ENCODE peak calls at places on chromosomes 11 and 22, in nine cellular contexts. One of them, this sample, is unnamed.

GRCh38 chr11:82527185-82527584 is 206.5 kb downstream of the FAM181B start:
- DNase-seq in amniotic stem cell: no peak
- DNase-seq in left ventricle myocardium superior: no peak
- DNase-seq in activated effector memory CD4-positive, alpha-beta T cell treated with anti-CD3 and anti-CD28 coated beads, Interleukin-2, amount 50 U/mL, for 16 hours: no peak
- DNase-seq in activated CD8-positive, alpha-beta T cell treated with anti-CD3 and anti-CD28 coated beads for 36 hours: no peak
- DNase-seq in NCI-H345: no peak
- DNase-seq in T-helper 1 cell: no peak
- DNase-seq in activated T-helper 1 cell treated with anti-CD3 and anti-CD28 coated beads, Interleukin-2, amount 50 U/mL, for 16 hours: no peak
- DNase-seq in mucosa of descending colon: no peak
- DNase-seq in this sample: no peak

GRCh38 chr11:29051935-29052334 is 943.7 kb downstream of the METTL15 start:
- DNase-seq in T-helper 1 cell: no peak
- DNase-seq in left ventricle myocardium superior: no peak
- DNase-seq in activated T-helper 1 cell treated with anti-CD3 and anti-CD28 coated beads, Interleukin-2, amount 50 U/mL, for 16 hours: no peak
- DNase-seq in amniotic stem cell: no peak
- DNase-seq in NCI-H345: no peak
- DNase-seq in mucosa of descending colon: no peak
- DNase-seq in activated effector memory CD4-positive, alpha-beta T cell treated with anti-CD3 and anti-CD28 coated beads, Interleukin-2, amount 50 U/mL, for 16 hours: no peak
- DNase-seq in activated CD8-positive, alpha-beta T cell treated with anti-CD3 and anti-CD28 coated beads for 36 hours: no peak
- DNase-seq in this sample: no peak

GRCh38 chr11:92854952-92855351 is 114.5 kb upstream of the MTNR1B start:
- DNase-seq in activated T-helper 1 cell treated with anti-CD3 and anti-CD28 coated beads, Interleukin-2, amount 50 U/mL, for 16 hours: no peak
- DNase-seq in amniotic stem cell: no peak
- DNase-seq in T-helper 1 cell: no peak
- DNase-seq in activated effector memory CD4-positive, alpha-beta T cell treated with anti-CD3 and anti-CD28 coated beads, Interleukin-2, amount 50 U/mL, for 16 hours: no peak
- DNase-seq in left ventricle myocardium superior: no peak
- DNase-seq in activated CD8-positive, alpha-beta T cell treated with anti-CD3 and anti-CD28 coated beads for 36 hours: no peak
- DNase-seq in mucosa of descending colon: no peak
- DNase-seq in NCI-H345: peak; percentile 18
- DNase-seq in this sample: no peak

GRCh38 chr11:112381578-112381977 is 120.9 kb upstream of the PLET1 start:
- DNase-seq in T-helper 1 cell: no peak
- DNase-seq in mucosa of descending colon: no peak
- DNase-seq in activated CD8-positive, alpha-beta T cell treated with anti-CD3 and anti-CD28 coated beads for 36 hours: no peak
- DNase-seq in amniotic stem cell: no peak
- DNase-seq in left ventricle myocardium superior: no peak
- DNase-seq in activated effector memory CD4-positive, alpha-beta T cell treated with anti-CD3 and anti-CD28 coated beads, Interleukin-2, amount 50 U/mL, for 16 hours: no peak
- DNase-seq in activated T-helper 1 cell treated with anti-CD3 and anti-CD28 coated beads, Interleukin-2, amount 50 U/mL, for 16 hours: no peak
- DNase-seq in NCI-H345: no peak
- DNase-seq in this sample: no peak

GRCh38 chr11:44128729-44129128 is 33.3 kb downstream of the EXT2 start:
- DNase-seq in activated effector memory CD4-positive, alpha-beta T cell treated with anti-CD3 and anti-CD28 coated beads, Interleukin-2, amount 50 U/mL, for 16 hours: no peak
- DNase-seq in T-helper 1 cell: no peak
- DNase-seq in activated CD8-positive, alpha-beta T cell treated with anti-CD3 and anti-CD28 coated beads for 36 hours: no peak
- DNase-seq in mucosa of descending colon: no peak
- DNase-seq in activated T-helper 1 cell treated with anti-CD3 and anti-CD28 coated beads, Interleukin-2, amount 50 U/mL, for 16 hours: no peak
- DNase-seq in left ventricle myocardium superior: no peak
- DNase-seq in amniotic stem cell: no peak
- DNase-seq in NCI-H345: no peak
- DNase-seq in this sample: no peak

GRCh38 chr22:17606472-17606871 is 22.1 kb downstream of the ATP6V1E1 start:
- DNase-seq in amniotic stem cell: no peak
- DNase-seq in mucosa of descending colon: no peak
- DNase-seq in left ventricle myocardium superior: peak; percentile 58
- DNase-seq in NCI-H345: no peak
- DNase-seq in activated effector memory CD4-positive, alpha-beta T cell treated with anti-CD3 and anti-CD28 coated beads, Interleukin-2, amount 50 U/mL, for 16 hours: no peak
- DNase-seq in T-helper 1 cell: no peak
- DNase-seq in activated T-helper 1 cell treated with anti-CD3 and anti-CD28 coated beads, Interleukin-2, amount 50 U/mL, for 16 hours: no peak
- DNase-seq in activated CD8-positive, alpha-beta T cell treated with anti-CD3 and anti-CD28 coated beads for 36 hours: no peak
- DNase-seq in this sample: no peak

GRCh38 chr22:42437488-42438292 is 5.5 kb upstream of the NFAM1 start:
- DNase-seq in activated effector memory CD4-positive, alpha-beta T cell treated with anti-CD3 and anti-CD28 coated beads, Interleukin-2, amount 50 U/mL, for 16 hours: peak; percentile 94
- DNase-seq in T-helper 1 cell: peak; percentile 79
- DNase-seq in activated T-helper 1 cell treated with anti-CD3 and anti-CD28 coated beads, Interleukin-2, amount 50 U/mL, for 16 hours: peak; percentile 76
- DNase-seq in activated CD8-positive, alpha-beta T cell treated with anti-CD3 and anti-CD28 coated beads for 36 hours: peak; percentile 84
- DNase-seq in left ventricle myocardium superior: peak; percentile 83
- DNase-seq in mucosa of descending colon: peak; percentile 85
- DNase-seq in NCI-H345: peak; percentile 48
- DNase-seq in amniotic stem cell: peak; percentile 16
- DNase-seq in this sample: peak; percentile 49

GRCh38 chr11:29634248-29634647 is 382.6 kb downstream of the KCNA4 start:
- DNase-seq in left ventricle myocardium superior: no peak
- DNase-seq in amniotic stem cell: no peak
- DNase-seq in mucosa of descending colon: no peak
- DNase-seq in activated T-helper 1 cell treated with anti-CD3 and anti-CD28 coated beads, Interleukin-2, amount 50 U/mL, for 16 hours: no peak
- DNase-seq in NCI-H345: no peak
- DNase-seq in T-helper 1 cell: no peak
- DNase-seq in activated effector memory CD4-positive, alpha-beta T cell treated with anti-CD3 and anti-CD28 coated beads, Interleukin-2, amount 50 U/mL, for 16 hours: no peak
- DNase-seq in activated CD8-positive, alpha-beta T cell treated with anti-CD3 and anti-CD28 coated beads for 36 hours: no peak
- DNase-seq in this sample: no peak

GRCh38 chr22:50085211-50085999 is at the start of gene MLC1:
- DNase-seq in mucosa of descending colon: no peak
- DNase-seq in activated CD8-positive, alpha-beta T cell treated with anti-CD3 and anti-CD28 coated beads for 36 hours: peak; percentile 63
- DNase-seq in activated effector memory CD4-positive, alpha-beta T cell treated with anti-CD3 and anti-CD28 coated beads, Interleukin-2, amount 50 U/mL, for 16 hours: no peak
- DNase-seq in amniotic stem cell: no peak
- DNase-seq in NCI-H345: no peak
- DNase-seq in left ventricle myocardium superior: no peak
- DNase-seq in T-helper 1 cell: peak; percentile 25
- DNase-seq in activated T-helper 1 cell treated with anti-CD3 and anti-CD28 coated beads, Interleukin-2, amount 50 U/mL, for 16 hours: no peak
- DNase-seq in this sample: no peak

GRCh38 chr22:46149493-46149997 is 781 bp upstream of the PPARA start:
- DNase-seq in amniotic stem cell: no peak
- DNase-seq in T-helper 1 cell: peak; percentile 21
- DNase-seq in NCI-H345: peak; percentile 52
- DNase-seq in activated CD8-positive, alpha-beta T cell treated with anti-CD3 and anti-CD28 coated beads for 36 hours: peak; percentile 38
- DNase-seq in activated effector memory CD4-positive, alpha-beta T cell treated with anti-CD3 and anti-CD28 coated beads, Interleukin-2, amount 50 U/mL, for 16 hours: peak; percentile 77
- DNase-seq in mucosa of descending colon: peak; percentile 88
- DNase-seq in left ventricle myocardium superior: peak; percentile 82
- DNase-seq in activated T-helper 1 cell treated with anti-CD3 and anti-CD28 coated beads, Interleukin-2, amount 50 U/mL, for 16 hours: peak; percentile 22
- DNase-seq in this sample: no peak

GRCh38 chr11:107732327-107733051 is 20.6 kb upstream of the SLN start:
- DNase-seq in mucosa of descending colon: no peak
- DNase-seq in NCI-H345: no peak
- DNase-seq in activated T-helper 1 cell treated with anti-CD3 and anti-CD28 coated beads, Interleukin-2, amount 50 U/mL, for 16 hours: no peak
- DNase-seq in activated effector memory CD4-positive, alpha-beta T cell treated with anti-CD3 and anti-CD28 coated beads, Interleukin-2, amount 50 U/mL, for 16 hours: no peak
- DNase-seq in T-helper 1 cell: no peak
- DNase-seq in activated CD8-positive, alpha-beta T cell treated with anti-CD3 and anti-CD28 coated beads for 36 hours: no peak
- DNase-seq in left ventricle myocardium superior: no peak
- DNase-seq in amniotic stem cell: no peak
- DNase-seq in this sample: no peak

GRCh38 chr11:67238894-67239794 is 27.1 kb upstream of the GRK2 start:
- DNase-seq in amniotic stem cell: no peak
- DNase-seq in NCI-H345: no peak
- DNase-seq in activated effector memory CD4-positive, alpha-beta T cell treated with anti-CD3 and anti-CD28 coated beads, Interleukin-2, amount 50 U/mL, for 16 hours: no peak
- DNase-seq in mucosa of descending colon: no peak
- DNase-seq in activated CD8-positive, alpha-beta T cell treated with anti-CD3 and anti-CD28 coated beads for 36 hours: no peak
- DNase-seq in activated T-helper 1 cell treated with anti-CD3 and anti-CD28 coated beads, Interleukin-2, amount 50 U/mL, for 16 hours: no peak
- DNase-seq in left ventricle myocardium superior: no peak
- DNase-seq in T-helper 1 cell: no peak
- DNase-seq in this sample: no peak

GRCh38 chr11:130001491-130002351 is 914 bp downstream of the PRDM10 start:
- DNase-seq in NCI-H345: peak; percentile 43
- DNase-seq in activated T-helper 1 cell treated with anti-CD3 and anti-CD28 coated beads, Interleukin-2, amount 50 U/mL, for 16 hours: no peak
- DNase-seq in mucosa of descending colon: no peak
- DNase-seq in left ventricle myocardium superior: no peak
- DNase-seq in amniotic stem cell: no peak
- DNase-seq in activated CD8-positive, alpha-beta T cell treated with anti-CD3 and anti-CD28 coated beads for 36 hours: peak; percentile 38
- DNase-seq in activated effector memory CD4-positive, alpha-beta T cell treated with anti-CD3 and anti-CD28 coated beads, Interleukin-2, amount 50 U/mL, for 16 hours: no peak
- DNase-seq in T-helper 1 cell: peak; percentile 26
- DNase-seq in this sample: peak; percentile 1

GRCh38 chr22:41229730-41230398 is 10.9 kb downstream of the CHADL start:
- DNase-seq in mucosa of descending colon: no peak
- DNase-seq in left ventricle myocardium superior: peak; percentile 81
- DNase-seq in activated CD8-positive, alpha-beta T cell treated with anti-CD3 and anti-CD28 coated beads for 36 hours: no peak
- DNase-seq in amniotic stem cell: no peak
- DNase-seq in activated effector memory CD4-positive, alpha-beta T cell treated with anti-CD3 and anti-CD28 coated beads, Interleukin-2, amount 50 U/mL, for 16 hours: no peak
- DNase-seq in NCI-H345: no peak
- DNase-seq in activated T-helper 1 cell treated with anti-CD3 and anti-CD28 coated beads, Interleukin-2, amount 50 U/mL, for 16 hours: no peak
- DNase-seq in T-helper 1 cell: no peak
- DNase-seq in this sample: no peak

GRCh38 chr11:36586543-36586942 is 7.8 kb upstream of the IFTAP start:
- DNase-seq in amniotic stem cell: no peak
- DNase-seq in NCI-H345: no peak
- DNase-seq in activated effector memory CD4-positive, alpha-beta T cell treated with anti-CD3 and anti-CD28 coated beads, Interleukin-2, amount 50 U/mL, for 16 hours: no peak
- DNase-seq in activated T-helper 1 cell treated with anti-CD3 and anti-CD28 coated beads, Interleukin-2, amount 50 U/mL, for 16 hours: no peak
- DNase-seq in mucosa of descending colon: no peak
- DNase-seq in left ventricle myocardium superior: no peak
- DNase-seq in T-helper 1 cell: no peak
- DNase-seq in activated CD8-positive, alpha-beta T cell treated with anti-CD3 and anti-CD28 coated beads for 36 hours: no peak
- DNase-seq in this sample: no peak

GRCh38 chr22:33835196-33835788 is 85.0 kb downstream of the LARGE1 start:
- DNase-seq in NCI-H345: peak; percentile 4
- DNase-seq in mucosa of descending colon: no peak
- DNase-seq in left ventricle myocardium superior: no peak
- DNase-seq in amniotic stem cell: no peak
- DNase-seq in activated T-helper 1 cell treated with anti-CD3 and anti-CD28 coated beads, Interleukin-2, amount 50 U/mL, for 16 hours: no peak
- DNase-seq in activated CD8-positive, alpha-beta T cell treated with anti-CD3 and anti-CD28 coated beads for 36 hours: no peak
- DNase-seq in activated effector memory CD4-positive, alpha-beta T cell treated with anti-CD3 and anti-CD28 coated beads, Interleukin-2, amount 50 U/mL, for 16 hours: no peak
- DNase-seq in T-helper 1 cell: no peak
- DNase-seq in this sample: no peak

GRCh38 chr11:134837166-134837886 is 425.3 kb upstream of the B3GAT1 start:
- DNase-seq in T-helper 1 cell: no peak
- DNase-seq in mucosa of descending colon: no peak
- DNase-seq in activated CD8-positive, alpha-beta T cell treated with anti-CD3 and anti-CD28 coated beads for 36 hours: no peak
- DNase-seq in amniotic stem cell: no peak
- DNase-seq in activated effector memory CD4-positive, alpha-beta T cell treated with anti-CD3 and anti-CD28 coated beads, Interleukin-2, amount 50 U/mL, for 16 hours: no peak
- DNase-seq in activated T-helper 1 cell treated with anti-CD3 and anti-CD28 coated beads, Interleukin-2, amount 50 U/mL, for 16 hours: no peak
- DNase-seq in NCI-H345: no peak
- DNase-seq in left ventricle myocardium superior: no peak
- DNase-seq in this sample: no peak

GRCh38 chr11:104581246-104581980 is 316.8 kb downstream of the CASP12 start:
- DNase-seq in activated CD8-positive, alpha-beta T cell treated with anti-CD3 and anti-CD28 coated beads for 36 hours: no peak
- DNase-seq in mucosa of descending colon: no peak
- DNase-seq in amniotic stem cell: no peak
- DNase-seq in activated T-helper 1 cell treated with anti-CD3 and anti-CD28 coated beads, Interleukin-2, amount 50 U/mL, for 16 hours: no peak
- DNase-seq in left ventricle myocardium superior: no peak
- DNase-seq in NCI-H345: no peak
- DNase-seq in activated effector memory CD4-positive, alpha-beta T cell treated with anti-CD3 and anti-CD28 coated beads, Interleukin-2, amount 50 U/mL, for 16 hours: no peak
- DNase-seq in T-helper 1 cell: no peak
- DNase-seq in this sample: no peak

GRCh38 chr11:17389205-17389956 is 922 bp upstream of the KCNJ11 start:
- DNase-seq in NCI-H345: peak; percentile 89
- DNase-seq in activated effector memory CD4-positive, alpha-beta T cell treated with anti-CD3 and anti-CD28 coated beads, Interleukin-2, amount 50 U/mL, for 16 hours: peak; percentile 94
- DNase-seq in activated T-helper 1 cell treated with anti-CD3 and anti-CD28 coated beads, Interleukin-2, amount 50 U/mL, for 16 hours: peak; percentile 71
- DNase-seq in activated CD8-positive, alpha-beta T cell treated with anti-CD3 and anti-CD28 coated beads for 36 hours: peak; percentile 82
- DNase-seq in mucosa of descending colon: peak; percentile 86
- DNase-seq in amniotic stem cell: no peak
- DNase-seq in left ventricle myocardium superior: peak; percentile 87
- DNase-seq in T-helper 1 cell: peak; percentile 54
- DNase-seq in this sample: peak; percentile 72

GRCh38 chr22:25453058-25453457 is 111.4 kb upstream of the GRK3 start:
- DNase-seq in NCI-H345: no peak
- DNase-seq in T-helper 1 cell: no peak
- DNase-seq in left ventricle myocardium superior: no peak
- DNase-seq in activated effector memory CD4-positive, alpha-beta T cell treated with anti-CD3 and anti-CD28 coated beads, Interleukin-2, amount 50 U/mL, for 16 hours: no peak
- DNase-seq in amniotic stem cell: no peak
- DNase-seq in activated CD8-positive, alpha-beta T cell treated with anti-CD3 and anti-CD28 coated beads for 36 hours: no peak
- DNase-seq in activated T-helper 1 cell treated with anti-CD3 and anti-CD28 coated beads, Interleukin-2, amount 50 U/mL, for 16 hours: no peak
- DNase-seq in mucosa of descending colon: no peak
- DNase-seq in this sample: no peak

GRCh38 chr11:128417607-128418324 is 169.6 kb downstream of the ETS1 start:
- DNase-seq in activated CD8-positive, alpha-beta T cell treated with anti-CD3 and anti-CD28 coated beads for 36 hours: no peak
- DNase-seq in activated T-helper 1 cell treated with anti-CD3 and anti-CD28 coated beads, Interleukin-2, amount 50 U/mL, for 16 hours: no peak
- DNase-seq in amniotic stem cell: peak; percentile 68
- DNase-seq in T-helper 1 cell: no peak
- DNase-seq in activated effector memory CD4-positive, alpha-beta T cell treated with anti-CD3 and anti-CD28 coated beads, Interleukin-2, amount 50 U/mL, for 16 hours: no peak
- DNase-seq in left ventricle myocardium superior: no peak
- DNase-seq in NCI-H345: no peak
- DNase-seq in mucosa of descending colon: no peak
- DNase-seq in this sample: no peak

GRCh38 chr22:40679964-40680818 is 907 bp downstream of the MCHR1 start:
- DNase-seq in NCI-H345: no peak
- DNase-seq in activated effector memory CD4-positive, alpha-beta T cell treated with anti-CD3 and anti-CD28 coated beads, Interleukin-2, amount 50 U/mL, for 16 hours: no peak
- DNase-seq in mucosa of descending colon: no peak
- DNase-seq in activated T-helper 1 cell treated with anti-CD3 and anti-CD28 coated beads, Interleukin-2, amount 50 U/mL, for 16 hours: no peak
- DNase-seq in amniotic stem cell: no peak
- DNase-seq in T-helper 1 cell: no peak
- DNase-seq in left ventricle myocardium superior: no peak
- DNase-seq in activated CD8-positive, alpha-beta T cell treated with anti-CD3 and anti-CD28 coated beads for 36 hours: no peak
- DNase-seq in this sample: no peak

GRCh38 chr11:129208863-129209262 is 16.7 kb upstream of the ARHGAP32 start:
- DNase-seq in activated CD8-positive, alpha-beta T cell treated with anti-CD3 and anti-CD28 coated beads for 36 hours: no peak
- DNase-seq in left ventricle myocardium superior: no peak
- DNase-seq in amniotic stem cell: no peak
- DNase-seq in activated effector memory CD4-positive, alpha-beta T cell treated with anti-CD3 and anti-CD28 coated beads, Interleukin-2, amount 50 U/mL, for 16 hours: no peak
- DNase-seq in NCI-H345: no peak
- DNase-seq in activated T-helper 1 cell treated with anti-CD3 and anti-CD28 coated beads, Interleukin-2, amount 50 U/mL, for 16 hours: no peak
- DNase-seq in mucosa of descending colon: no peak
- DNase-seq in T-helper 1 cell: no peak
- DNase-seq in this sample: no peak

GRCh38 chr22:22123118-22123959 is 121.2 kb upstream of the VPREB1 start:
- DNase-seq in activated effector memory CD4-positive, alpha-beta T cell treated with anti-CD3 and anti-CD28 coated beads, Interleukin-2, amount 50 U/mL, for 16 hours: no peak
- DNase-seq in activated CD8-positive, alpha-beta T cell treated with anti-CD3 and anti-CD28 coated beads for 36 hours: no peak
- DNase-seq in left ventricle myocardium superior: no peak
- DNase-seq in amniotic stem cell: no peak
- DNase-seq in activated T-helper 1 cell treated with anti-CD3 and anti-CD28 coated beads, Interleukin-2, amount 50 U/mL, for 16 hours: no peak
- DNase-seq in NCI-H345: no peak
- DNase-seq in T-helper 1 cell: no peak
- DNase-seq in mucosa of descending colon: no peak
- DNase-seq in this sample: no peak

GRCh38 chr11:68684385-68685356 is at the start of gene GAL:
- DNase-seq in activated T-helper 1 cell treated with anti-CD3 and anti-CD28 coated beads, Interleukin-2, amount 50 U/mL, for 16 hours: no peak
- DNase-seq in mucosa of descending colon: no peak
- DNase-seq in NCI-H345: no peak
- DNase-seq in T-helper 1 cell: no peak
- DNase-seq in amniotic stem cell: no peak
- DNase-seq in activated effector memory CD4-positive, alpha-beta T cell treated with anti-CD3 and anti-CD28 coated beads, Interleukin-2, amount 50 U/mL, for 16 hours: peak; percentile 62
- DNase-seq in activated CD8-positive, alpha-beta T cell treated with anti-CD3 and anti-CD28 coated beads for 36 hours: peak; percentile 23
- DNase-seq in left ventricle myocardium superior: no peak
- DNase-seq in this sample: no peak

GRCh38 chr11:121514401-121514981 is 61.7 kb upstream of the SORL1-AS1 start:
- DNase-seq in T-helper 1 cell: no peak
- DNase-seq in activated T-helper 1 cell treated with anti-CD3 and anti-CD28 coated beads, Interleukin-2, amount 50 U/mL, for 16 hours: no peak
- DNase-seq in amniotic stem cell: no peak
- DNase-seq in mucosa of descending colon: no peak
- DNase-seq in activated effector memory CD4-positive, alpha-beta T cell treated with anti-CD3 and anti-CD28 coated beads, Interleukin-2, amount 50 U/mL, for 16 hours: no peak
- DNase-seq in NCI-H345: no peak
- DNase-seq in activated CD8-positive, alpha-beta T cell treated with anti-CD3 and anti-CD28 coated beads for 36 hours: peak; percentile 43
- DNase-seq in left ventricle myocardium superior: no peak
- DNase-seq in this sample: no peak

GRCh38 chr11:22787565-22788162 is 41.9 kb downstream of the SVIP start:
- DNase-seq in activated CD8-positive, alpha-beta T cell treated with anti-CD3 and anti-CD28 coated beads for 36 hours: peak; percentile 41
- DNase-seq in amniotic stem cell: peak; percentile 2
- DNase-seq in left ventricle myocardium superior: no peak
- DNase-seq in activated effector memory CD4-positive, alpha-beta T cell treated with anti-CD3 and anti-CD28 coated beads, Interleukin-2, amount 50 U/mL, for 16 hours: no peak
- DNase-seq in NCI-H345: peak; percentile 40
- DNase-seq in mucosa of descending colon: no peak
- DNase-seq in activated T-helper 1 cell treated with anti-CD3 and anti-CD28 coated beads, Interleukin-2, amount 50 U/mL, for 16 hours: no peak
- DNase-seq in T-helper 1 cell: peak; percentile 19
- DNase-seq in this sample: no peak

GRCh38 chr22:38239101-38239761 is 33.6 kb downstream of the TMEM184B start:
- DNase-seq in activated T-helper 1 cell treated with anti-CD3 and anti-CD28 coated beads, Interleukin-2, amount 50 U/mL, for 16 hours: no peak
- DNase-seq in T-helper 1 cell: no peak
- DNase-seq in activated effector memory CD4-positive, alpha-beta T cell treated with anti-CD3 and anti-CD28 coated beads, Interleukin-2, amount 50 U/mL, for 16 hours: no peak
- DNase-seq in left ventricle myocardium superior: no peak
- DNase-seq in mucosa of descending colon: no peak
- DNase-seq in activated CD8-positive, alpha-beta T cell treated with anti-CD3 and anti-CD28 coated beads for 36 hours: no peak
- DNase-seq in amniotic stem cell: peak; percentile 84
- DNase-seq in NCI-H345: no peak
- DNase-seq in this sample: no peak

GRCh38 chr11:84247931-84248330 is 961.8 kb upstream of the CCDC90B start:
- DNase-seq in activated T-helper 1 cell treated with anti-CD3 and anti-CD28 coated beads, Interleukin-2, amount 50 U/mL, for 16 hours: no peak
- DNase-seq in activated CD8-positive, alpha-beta T cell treated with anti-CD3 and anti-CD28 coated beads for 36 hours: no peak
- DNase-seq in NCI-H345: peak; percentile 76
- DNase-seq in activated effector memory CD4-positive, alpha-beta T cell treated with anti-CD3 and anti-CD28 coated beads, Interleukin-2, amount 50 U/mL, for 16 hours: no peak
- DNase-seq in mucosa of descending colon: no peak
- DNase-seq in T-helper 1 cell: no peak
- DNase-seq in amniotic stem cell: no peak
- DNase-seq in left ventricle myocardium superior: no peak
- DNase-seq in this sample: no peak

GRCh38 chr22:41302016-41302767 is 867 bp downstream of the ZC3H7B start:
- DNase-seq in T-helper 1 cell: no peak
- DNase-seq in activated effector memory CD4-positive, alpha-beta T cell treated with anti-CD3 and anti-CD28 coated beads, Interleukin-2, amount 50 U/mL, for 16 hours: peak; percentile 65
- DNase-seq in activated T-helper 1 cell treated with anti-CD3 and anti-CD28 coated beads, Interleukin-2, amount 50 U/mL, for 16 hours: no peak
- DNase-seq in activated CD8-positive, alpha-beta T cell treated with anti-CD3 and anti-CD28 coated beads for 36 hours: peak; percentile 20
- DNase-seq in amniotic stem cell: no peak
- DNase-seq in NCI-H345: no peak
- DNase-seq in mucosa of descending colon: peak; percentile 39
- DNase-seq in left ventricle myocardium superior: peak; percentile 40
- DNase-seq in this sample: no peak

This sample was measured in stimulated activated CD8-positive, alpha-beta memory T cell treated with anti-CD3 and anti-CD28 coated beads, Interleukin-15, amount 100 ng/mL, for 24 hours.